ENCODE peak calls at places on chromosomes 16 and 17, in six cellular contexts. Q, M, F, N, J and L are unnamed samples.

GRCh38 chr17:83133302-83134121 is 54.1 kb downstream of the METRNL start:
- DNase-seq in N (no peak), J (no peak), Q (no peak), M (no peak), F (no peak), L (peak)

GRCh38 chr17:34645636-34646035 is 66.3 kb downstream of the TMEM132E start:
- DNase-seq in Q (no peak), M (no peak), N (no peak), F (no peak), J (no peak), L (no peak)

GRCh38 chr17:37450090-37450489 is 39.6 kb upstream of the DUSP14 start:
- DNase-seq in J (peak), N (peak), F (no peak), M (no peak), Q (no peak), L (no peak)

GRCh38 chr16:22206847-22207714 is 1.0 kb downstream of the EEF2K start:
- DNase-seq in Q (peak), N (peak), J (peak), M (no peak), F (peak), L (no peak)

GRCh38 chr16:8137581-8137980 is 452.7 kb downstream of the TMEM114 start:
- DNase-seq in J (no peak), F (no peak), M (no peak), Q (no peak), N (no peak), L (no peak)

GRCh38 chr16:4309833-4310266 is 6.0 kb upstream of the GLIS2 start:
- DNase-seq in N (peak), Q (no peak), J (no peak), M (no peak), F (peak), L (peak)

GRCh38 chr17:12545877-12546513 is 119.7 kb upstream of the MYOCD start:
- DNase-seq in Q (no peak), N (peak), M (peak), F (peak), J (no peak), L (peak)

GRCh38 chr17:21419299-21420239 is 43.4 kb downstream of the KCNJ12 start:
- DNase-seq in Q (no peak), M (no peak), J (no peak), F (no peak), N (no peak), L (no peak)

GRCh38 chr17:6701719-6702118 is 11.4 kb downstream of the SLC13A5 start:
- DNase-seq in M (peak), J (no peak), N (peak), F (peak), Q (no peak), L (peak)

GRCh38 chr17:32746698-32747097 is 130.2 kb downstream of the MYO1D start:
- DNase-seq in Q (no peak), F (no peak), M (no peak), J (no peak), N (no peak), L (no peak)

GRCh38 chr17:34619687-34620217 is 40.4 kb downstream of the TMEM132E start:
- DNase-seq in F (no peak), Q (no peak), M (no peak), J (no peak), N (no peak), L (no peak)

GRCh38 chr17:35161281-35161761 is 13.7 kb downstream of the UNC45B start:
- DNase-seq in M (no peak), N (no peak), F (no peak), Q (no peak), J (no peak), L (no peak)

GRCh38 chr16:50474138-50474537 is 74.1 kb upstream of the NKD1 start:
- DNase-seq in M (no peak), N (no peak), J (no peak), Q (no peak), F (no peak), L (no peak)

GRCh38 chr17:77439382-77440013 is 298.7 kb downstream of the SEC14L1 start:
- DNase-seq in N (no peak), J (no peak), Q (no peak), F (no peak), M (no peak), L (no peak)

GRCh38 chr17:59840908-59841666 is 51.7 kb downstream of the TUBD1 start:
- DNase-seq in M (no peak), F (no peak), Q (no peak), N (peak), J (no peak), L (no peak)

GRCh38 chr16:27470567-27471431 is 68.8 kb downstream of the IL21R start:
- DNase-seq in N (peak), F (no peak), Q (peak), J (peak), M (no peak), L (peak)

GRCh38 chr17:41520821-41521521 is 2.3 kb upstream of the KRT15 start:
- DNase-seq in M (no peak), N (no peak), F (no peak), Q (no peak), J (no peak), L (no peak)

GRCh38 chr16:66264311-66265105 is 102.0 kb upstream of the CDH5 start:
- DNase-seq in F (no peak), Q (peak), M (no peak), J (no peak), N (no peak), L (no peak)

GRCh38 chr17:3635474-3636153 is 436 bp downstream of the SHPK start:
- DNase-seq in F (peak), N (no peak), J (no peak), Q (no peak), M (no peak), L (no peak)

GRCh38 chr16:627458-628239 is 3.1 kb upstream of the WFIKKN1 start:
- DNase-seq in J (no peak), Q (peak), F (no peak), N (no peak), M (no peak), L (peak)

GRCh38 chr17:18107971-18108370 is 585 bp upstream of the MYO15A start:
- DNase-seq in N (no peak), Q (no peak), J (no peak), F (no peak), M (no peak), L (no peak)

GRCh38 chr17:6574689-6575595 is 18.6 kb upstream of the PITPNM3 start:
- DNase-seq in M (peak), J (no peak), N (peak), Q (no peak), F (no peak), L (no peak)

GRCh38 chr17:49610883-49611584 is 35.4 kb downstream of the NXPH3 start:
- DNase-seq in Q (peak), J (no peak), M (no peak), N (no peak), F (no peak), L (no peak)

GRCh38 chr16:11333696-11334095 is 11.6 kb upstream of the RMI2 start:
- DNase-seq in J (no peak), F (no peak), N (no peak), M (no peak), Q (peak), L (no peak)

GRCh38 chr16:22694887-22695382 is 119.0 kb upstream of the HS3ST2 start:
- DNase-seq in Q (peak), M (no peak), F (no peak), N (no peak), J (peak), L (no peak)

GRCh38 chr17:76095943-76096342 is 7.6 kb downstream of the EXOC7 start:
- DNase-seq in F (no peak), M (peak), J (no peak), N (no peak), Q (no peak), L (no peak)

GRCh38 chr17:17952691-17953090 is 19.5 kb downstream of the TOM1L2 start:
- DNase-seq in M (no peak), Q (no peak), F (no peak), N (no peak), J (no peak), L (no peak)

GRCh38 chr16:53166099-53166498 is 111.3 kb downstream of the CHD9 start:
- DNase-seq in F (no peak), Q (no peak), N (no peak), J (no peak), M (no peak), L (no peak)

GRCh38 chr17:69761767-69762321 is 313.2 kb upstream of the KCNJ16 start:
- DNase-seq in J (peak), N (peak), Q (no peak), F (peak), M (no peak), L (peak)

GRCh38 chr16:24418729-24419128 is 120.6 kb upstream of the RBBP6 start:
- DNase-seq in N (no peak), M (no peak), Q (no peak), F (no peak), J (no peak), L (no peak)

GRCh38 chr17:10772425-10773380 is 31.2 kb downstream of the TMEM238L start:
- DNase-seq in J (no peak), N (no peak), M (peak), Q (no peak), F (no peak), L (peak)

GRCh38 chr16:27772093-27772820 is 222.3 kb downstream of the KATNIP start:
- DNase-seq in Q (no peak), M (no peak), F (no peak), J (no peak), N (no peak), L (no peak)

GRCh38 chr16:88295526-88296436 is 87.0 kb upstream of the ZNF469 start:
- DNase-seq in N (no peak), F (no peak), Q (no peak), J (no peak), M (no peak), L (no peak)

GRCh38 chr17:74864866-74865395 is 5.2 kb upstream of the GRIN2C start:
- DNase-seq in N (peak), J (peak), M (no peak), Q (peak), F (peak), L (peak)

GRCh38 chr17:74862108-74862901 is 2.6 kb upstream of the GRIN2C start:
- DNase-seq in Q (peak), J (no peak), N (peak), M (peak), F (peak), L (peak)

GRCh38 chr17:74864297-74864865 is 4.7 kb upstream of the GRIN2C start:
- DNase-seq in F (no peak), N (no peak), M (no peak), J (no peak), Q (no peak), L (no peak)

GRCh38 chr17:74862919-74863318 is 3.2 kb upstream of the GRIN2C start:
- DNase-seq in J (no peak), M (no peak), Q (no peak), F (no peak), N (no peak), L (no peak)

GRCh38 chr17:74863420-74864296 is 4.0 kb upstream of the GRIN2C start:
- DNase-seq in J (no peak), M (no peak), F (no peak), N (no peak), Q (no peak), L (no peak)
- TF ChIP-seq POLR2A in J (no peak), M (no peak), F (no peak), N (no peak), Q (no peak), L (no peak)

DNA sequence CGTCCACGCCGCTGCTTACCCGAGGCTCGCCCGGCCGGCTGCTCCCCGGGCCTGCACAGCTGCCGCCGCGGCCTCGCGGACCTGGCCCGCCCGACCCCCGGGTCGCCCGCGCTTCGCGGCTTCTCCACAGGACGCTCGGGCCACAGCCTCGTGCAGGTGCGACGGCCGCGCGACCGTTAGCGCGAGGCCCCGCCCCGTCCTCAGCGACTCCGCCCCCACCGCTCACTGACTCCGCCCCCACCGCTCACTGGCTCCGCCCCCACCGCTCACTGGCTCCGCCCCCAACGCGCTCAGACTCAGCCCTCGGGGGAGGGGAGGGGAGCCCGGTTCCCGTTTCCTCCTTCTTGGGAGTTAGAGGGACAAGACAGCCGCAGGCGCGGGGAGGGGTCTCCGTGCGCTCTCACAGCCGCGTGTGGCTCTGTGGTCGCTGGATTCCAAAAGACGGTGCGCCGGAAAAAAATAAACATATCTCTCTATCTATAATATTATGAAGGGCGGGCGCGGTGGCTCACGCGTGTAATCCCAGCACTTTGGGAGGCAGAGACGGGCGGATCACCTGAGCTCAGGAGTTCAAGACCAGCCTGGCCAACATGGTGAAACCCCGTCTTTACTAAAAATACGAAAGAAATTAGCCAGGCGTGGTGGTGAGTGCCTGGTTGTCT is at the start of gene MEIOB:
- DNase-seq in Q (no peak), F (peak), M (no peak), N (peak), J (no peak), L (no peak)
- TF ChIP-seq POLR2A in Q (no peak), F (no peak), M (no peak), N (no peak), J (no peak), L (no peak)

DNA sequence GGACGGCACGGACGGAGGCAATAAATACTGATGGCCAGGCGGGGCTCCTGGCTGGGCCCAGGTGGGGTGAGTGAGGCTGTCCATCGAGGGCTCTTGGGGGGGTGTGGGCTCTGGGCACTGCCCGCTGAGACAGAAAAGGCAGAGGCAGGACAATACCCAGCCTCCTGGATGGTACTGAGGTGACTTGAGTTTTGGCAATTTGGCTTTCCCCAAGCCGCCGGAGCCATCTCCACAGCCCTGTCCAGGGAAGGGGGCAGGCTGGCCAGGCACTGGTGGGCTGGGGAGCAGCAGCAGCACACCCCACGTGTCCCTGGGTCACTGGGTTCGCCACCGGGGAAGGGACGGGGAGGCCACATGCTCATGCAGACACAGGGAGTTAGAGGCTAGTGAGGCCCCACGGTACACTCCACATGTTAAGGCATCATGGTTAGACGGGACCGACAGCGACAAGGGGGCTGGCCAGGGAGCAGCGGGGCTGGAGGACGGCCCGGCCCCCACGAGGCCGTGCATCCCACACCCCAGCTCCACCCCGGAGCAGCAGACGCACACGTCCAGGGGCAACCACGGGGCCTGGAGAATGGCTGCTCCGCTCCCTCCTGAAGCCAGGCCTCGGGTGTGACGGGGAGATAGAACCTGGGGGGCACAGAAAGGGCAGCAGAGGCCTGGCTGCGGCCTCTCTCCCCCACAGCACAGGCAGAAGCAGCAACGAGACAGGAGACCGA is 3.0 kb downstream of the ARHGDIA start:
- DNase-seq in J (no peak), M (no peak), F (no peak), N (no peak), Q (no peak), L (no peak)
- TF ChIP-seq POLR2A in J (no peak), M (no peak), F (peak), N (peak), Q (no peak), L (peak)

GRCh38 chr17:66393038-66393437 is 90.6 kb downstream of the PRKCA start:
- DNase-seq in J (no peak), N (no peak), F (no peak), M (no peak), Q (no peak), L (no peak)

GRCh38 chr17:66398059-66398458 is 95.6 kb downstream of the PRKCA start:
- DNase-seq in M (no peak), N (no peak), Q (no peak), J (no peak), F (no peak), L (no peak)

GRCh38 chr17:66398617-66399016 is 96.2 kb downstream of the PRKCA start:
- DNase-seq in Q (no peak), J (no peak), M (no peak), N (no peak), F (no peak), L (no peak)

GRCh38 chr17:66397486-66397885 is 95.1 kb downstream of the PRKCA start:
- DNase-seq in J (no peak), F (no peak), N (no peak), M (no peak), Q (no peak), L (no peak)

DNA sequence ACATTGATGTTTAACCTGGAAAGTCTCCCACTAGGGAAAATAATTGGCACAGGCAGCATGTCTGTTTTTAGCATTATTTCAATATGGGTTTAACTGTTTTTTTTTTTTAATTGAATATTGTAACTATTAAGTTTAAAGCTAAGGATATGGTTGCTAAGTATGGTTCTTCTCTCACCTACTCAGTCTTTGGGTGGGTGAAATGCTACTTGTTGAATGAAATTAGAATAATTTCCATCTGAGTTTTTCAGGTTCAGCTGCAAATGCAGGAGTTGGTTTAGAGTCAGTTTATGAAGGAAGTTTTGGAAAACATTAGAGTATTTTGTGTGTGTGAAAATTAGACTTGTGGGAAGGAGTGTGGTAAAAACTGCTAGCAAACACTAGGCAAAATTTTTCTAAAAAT is 93.5 kb downstream of the PRKCA start:
- DNase-seq in Q (no peak), F (no peak), J (no peak), M (no peak), N (no peak), L (no peak)
- TF ChIP-seq POLR2A in Q (no peak), F (no peak), J (no peak), M (no peak), N (no peak), L (no peak)

GRCh38 chr16:3065742-3066439 is 451 bp downstream of the IL32 start:
- DNase-seq in Q (no peak), N (no peak), F (no peak), M (no peak), J (no peak), L (no peak)

GRCh38 chr16:3066440-3066748 is 954 bp downstream of the IL32 start:
- DNase-seq in Q (no peak), J (no peak), N (no peak), M (no peak), F (no peak), L (no peak)

GRCh38 chr16:3062553-3062952 is 2.9 kb upstream of the IL32 start:
- DNase-seq in F (no peak), M (no peak), J (no peak), N (no peak), Q (no peak), L (no peak)

GRCh38 chr16:3063617-3064389 is 1.6 kb upstream of the IL32 start:
- DNase-seq in N (no peak), M (no peak), F (no peak), J (no peak), Q (no peak), L (no peak)

GRCh38 chr16:3065069-3065741 is at the start of gene IL32:
- DNase-seq in N (peak), J (no peak), F (peak), Q (peak), M (no peak), L (peak)
- TF ChIP-seq POLR2A in N (no peak), J (no peak), F (no peak), Q (no peak), M (no peak), L (no peak)

GRCh38 chr17:46193626-46194392 is 580 bp upstream of the KANSL1 start:
- DNase-seq in F (peak), N (peak), J (peak), M (peak), Q (peak), L (peak)
- TF ChIP-seq POLR2A in F (peak), N (peak), J (peak), M (peak), Q (peak), L (peak)